ENCODE peak calls at places on chromosome 19, in ten cellular contexts. K is astrocyte of the spinal cord, A is uterus, U is tibial nerve, C is GM12878, R is thoracic aorta, D is stomach, O is right atrium auricular region, Z is left ventricle myocardium inferior, P is dorsolateral prefrontal cortex. Q is an unnamed sample.

GRCh38 chr19:39413269-39413902 is 917 bp downstream of the PLEKHG2 start:
- DNase-seq in K (peak), A (peak), U (no peak), C (no peak), R (no peak), D (no peak), O (no peak), Z (peak), P (no peak), Q (no peak)

GRCh38 chr19:39671739-39672363 is 16.1 kb downstream of the LGALS16 start:
- DNase-seq in K (peak), A (no peak), U (no peak), C (no peak), R (no peak), D (peak), O (no peak), Z (no peak), P (no peak), Q (peak)

GRCh38 chr19:47210689-47211316 is 20.2 kb downstream of the BBC3 start:
- DNase-seq in K (peak), A (peak), U (peak), C (no peak), R (peak), D (peak), O (peak), Z (peak), P (peak), Q (no peak)

GRCh38 chr19:42343344-42344110 is 18.1 kb downstream of the MEGF8 start:
- DNase-seq in K (no peak), A (no peak), U (no peak), C (no peak), R (no peak), D (no peak), O (no peak), Z (no peak), P (no peak), Q (no peak)

GRCh38 chr19:38658462-38659306 is 11.2 kb downstream of the ACTN4 start:
- DNase-seq in K (peak), A (no peak), U (no peak), C (no peak), R (no peak), D (peak), O (no peak), Z (no peak), P (no peak), Q (peak)

GRCh38 chr19:45161715-45162463 is 1.1 kb upstream of the NKPD1 start:
- DNase-seq in K (peak), A (no peak), U (no peak), C (no peak), R (no peak), D (peak), O (no peak), Z (no peak), P (no peak), Q (no peak)

GRCh38 chr19:23817519-23817918 is 58.8 kb upstream of the ZNF681 start:
- DNase-seq in K (no peak), A (peak), U (no peak), C (no peak), R (no peak), D (peak), O (no peak), Z (no peak), P (peak), Q (no peak)

GRCh38 chr19:27691991-27692390 is 1521.0 kb downstream of the UQCRFS1 start:
- DNase-seq in K (no peak), A (no peak), U (no peak), C (no peak), R (no peak), D (no peak), O (no peak), Z (no peak), P (no peak), Q (no peak)

GRCh38 chr19:13064092-13064489 is 38.6 kb downstream of the LYL1 start:
- DNase-seq in K (no peak), A (no peak), U (no peak), C (no peak), R (no peak), D (no peak), O (no peak), Z (peak), P (no peak), Q (no peak)

DNA sequence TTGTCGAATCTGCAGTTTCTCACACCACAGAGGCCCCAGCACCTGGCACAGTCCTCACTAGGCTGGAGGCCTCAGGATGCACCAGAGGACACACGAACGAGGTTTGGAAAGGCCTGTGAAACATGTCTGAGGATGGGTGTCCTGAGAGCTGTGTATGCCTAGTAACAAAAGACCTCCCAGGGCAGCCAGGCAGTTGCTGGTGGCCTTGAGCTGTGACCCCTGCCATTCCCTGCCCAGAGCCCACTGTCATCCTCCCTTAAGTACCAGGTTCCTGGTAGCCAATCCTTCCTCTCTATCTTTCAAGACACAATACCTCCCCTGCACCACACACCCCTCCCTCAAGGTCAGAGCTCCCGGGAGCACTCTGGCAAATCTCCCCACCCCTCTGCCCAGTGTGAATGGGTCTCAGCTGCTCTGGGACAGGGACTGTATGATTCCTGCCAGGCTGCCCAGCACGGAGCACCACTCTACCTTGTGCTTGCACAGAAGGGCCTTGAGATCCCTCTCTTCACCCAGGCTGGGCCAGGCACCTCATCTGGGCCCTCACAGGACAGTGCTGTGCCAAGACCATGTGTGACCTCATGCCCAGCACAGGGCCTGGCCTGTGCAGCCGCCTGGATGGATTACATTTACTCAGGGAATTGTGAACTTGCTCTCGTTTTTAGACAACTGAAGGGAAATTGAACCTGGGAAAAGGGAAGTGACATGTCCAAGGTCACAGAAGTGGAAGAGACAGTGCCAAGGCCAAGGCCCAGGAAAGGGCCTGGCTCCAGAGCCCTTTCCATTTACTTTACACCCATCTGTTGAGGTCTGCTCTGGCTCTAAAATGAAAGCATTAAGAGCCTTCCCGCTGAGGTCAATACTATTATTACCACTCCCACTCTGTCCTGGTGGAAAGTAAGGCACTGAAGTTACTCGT is 2.2 kb downstream of the ZNF787 start:
- DNase-seq in K (no peak), A (no peak), U (no peak), C (no peak), R (no peak), D (no peak), O (no peak), Z (no peak), P (no peak), Q (no peak)
- H3K4me3 ChIP-seq in K (no peak), A (peak), U (peak), C (peak), R (peak), D (peak), O (peak), Z (peak), P (peak), Q (peak)

DNA sequence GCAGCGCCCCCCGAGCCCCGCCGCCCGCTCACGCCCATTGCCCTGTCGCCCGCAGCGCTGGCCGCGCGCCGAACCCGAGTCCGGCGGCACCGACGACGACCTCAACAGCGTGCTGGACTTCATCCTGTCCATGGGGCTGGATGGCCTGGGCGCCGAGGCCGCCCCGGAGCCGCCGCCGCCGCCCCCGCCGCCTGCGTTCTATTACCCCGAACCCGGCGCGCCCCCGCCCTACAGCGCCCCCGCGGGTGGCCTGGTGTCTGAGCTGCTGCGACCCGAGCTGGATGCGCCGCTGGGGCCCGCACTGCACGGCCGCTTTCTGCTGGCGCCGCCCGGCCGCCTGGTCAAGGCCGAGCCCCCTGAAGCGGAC is 518 bp downstream of the KLF2 start:
- DNase-seq in K (no peak), A (peak), U (no peak), C (no peak), R (no peak), D (no peak), O (no peak), Z (peak), P (no peak), Q (no peak)
- TF ChIP-seq CTCF in K (no peak), A (no peak), U (no peak), C (no peak), R (no peak), D (no peak), O (peak), Z (peak), P (no peak), Q (no peak)

GRCh38 chr19:41219924-41220567 is 1.0 kb downstream of the AXL start:
- DNase-seq in K (peak), A (peak), U (peak), C (no peak), R (peak), D (no peak), O (no peak), Z (peak), P (no peak), Q (no peak)

GRCh38 chr19:41217741-41218140 is 1.3 kb upstream of the AXL start:
- DNase-seq in K (no peak), A (no peak), U (no peak), C (no peak), R (no peak), D (no peak), O (no peak), Z (no peak), P (no peak), Q (no peak)

GRCh38 chr19:41218615-41219507 is at the start of gene AXL:
- DNase-seq in K (peak), A (peak), U (peak), C (no peak), R (peak), D (peak), O (peak), Z (peak), P (no peak), Q (peak)

GRCh38 chr19:41218249-41218614 is 791 bp upstream of the AXL start:
- DNase-seq in K (no peak), A (no peak), U (no peak), C (no peak), R (no peak), D (no peak), O (no peak), Z (no peak), P (no peak), Q (no peak)

GRCh38 chr19:41214161-41214560 is 4.9 kb upstream of the AXL start:
- DNase-seq in K (no peak), A (no peak), U (no peak), C (no peak), R (no peak), D (no peak), O (no peak), Z (no peak), P (no peak), Q (no peak)
- H3K4me3 ChIP-seq in K (no peak), A (no peak), U (no peak), C (no peak), R (no peak), D (no peak), O (no peak), Z (no peak), P (no peak), Q (no peak)

GRCh38 chr19:10334340-10335148 is 1.2 kb upstream of the RAVER1 start:
- DNase-seq in K (peak), A (peak), U (peak), C (no peak), R (peak), D (peak), O (peak), Z (peak), P (peak), Q (peak)
- TF ChIP-seq CTCF in K (no peak), A (no peak), U (no peak), C (no peak), R (peak), D (no peak), O (no peak), Z (no peak), P (no peak), Q (no peak)

DNA sequence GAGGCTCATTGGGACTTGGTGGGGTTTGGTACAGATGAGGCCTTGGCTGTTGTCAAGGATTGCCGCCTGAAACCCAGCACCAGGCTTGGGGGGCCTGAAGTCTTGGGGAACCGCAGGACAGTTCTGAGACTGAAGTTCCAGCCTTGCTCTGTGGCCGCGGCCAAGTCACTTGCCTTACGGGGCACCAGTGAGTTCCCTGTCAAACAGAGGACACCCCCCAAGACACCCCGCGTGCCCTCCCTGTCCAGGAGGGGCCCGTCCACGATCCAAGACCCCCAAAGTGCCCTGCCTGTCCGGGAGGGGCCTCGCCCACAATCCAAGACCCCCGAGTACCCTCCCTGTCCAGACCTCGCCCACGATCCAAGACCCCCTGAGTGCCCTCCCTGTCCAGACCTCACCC is 2.5 kb downstream of the CDC34 start:
- DNase-seq in K (no peak), A (no peak), U (no peak), C (no peak), R (no peak), D (no peak), O (no peak), Z (no peak), P (no peak), Q (no peak)
- H3K4me3 ChIP-seq in K (no peak), A (no peak), U (no peak), C (no peak), R (peak), D (peak), O (peak), Z (peak), P (peak), Q (peak)

DNA sequence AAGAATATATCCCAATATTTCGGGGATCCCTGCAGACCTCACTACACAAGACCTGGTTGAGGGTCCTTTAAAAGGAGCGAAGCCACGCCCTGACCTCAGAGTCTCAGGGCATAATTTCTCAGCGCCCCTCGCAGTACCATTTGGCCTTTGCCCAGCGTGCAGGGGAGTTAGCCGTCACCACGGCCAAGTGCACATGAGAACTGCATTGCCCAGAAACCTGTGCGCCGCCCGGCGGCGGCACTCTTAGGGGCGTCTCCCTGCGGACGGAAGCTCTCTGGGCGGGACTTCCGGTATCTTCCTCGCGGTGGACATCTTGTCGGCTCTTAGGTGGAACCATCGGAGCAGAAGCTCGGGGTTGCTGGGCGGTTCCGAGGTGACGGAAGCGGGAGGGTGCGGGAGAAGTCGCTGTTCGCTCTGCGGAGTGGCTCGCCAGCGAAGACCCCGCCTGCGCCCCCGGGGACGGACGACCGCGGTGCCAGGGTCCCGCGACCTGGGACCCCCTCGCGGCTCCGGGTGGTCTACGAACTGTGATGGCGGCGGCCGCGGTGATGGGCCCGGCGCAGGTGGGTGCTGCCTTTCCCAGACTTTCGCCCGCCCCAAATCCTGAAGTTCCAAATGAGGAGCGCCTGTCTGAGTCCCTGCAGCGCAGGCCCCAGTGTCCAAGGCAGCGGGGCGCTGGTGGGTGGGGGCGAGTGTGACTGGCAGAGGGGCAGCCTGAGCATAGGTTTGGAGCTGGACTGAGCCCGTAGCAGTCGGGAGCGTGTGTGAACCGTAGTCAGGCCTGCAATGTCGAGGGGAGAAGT is at the start of gene ZNF134:
- DNase-seq in K (peak), A (peak), U (peak), C (peak), R (peak), D (peak), O (peak), Z (peak), P (peak), Q (peak)
- TF ChIP-seq CTCF in K (peak), A (peak), U (peak), C (peak), R (no peak), D (no peak), O (peak), Z (peak), P (peak), Q (peak)

Q was measured in AG09309.